ENCODE peak calls at places on chromosomes 5 and 9, in six cellular contexts. One of them, this sample, is unnamed.

GRCh38 chr5:161286066-161286655 is 260.4 kb downstream of the GABRB2 start:
- DNase-seq in A549: no peak
- DNase-seq in endothelial cell of umbilical vein: no peak
- DNase-seq in H1: no peak
- DNase-seq in WTC11: no peak
- DNase-seq in K562: no peak
- DNase-seq in this sample: no peak

GRCh38 chr9:131724678-131725077 is 15.2 kb downstream of the RAPGEF1 start:
- DNase-seq in A549: no peak
- DNase-seq in endothelial cell of umbilical vein: no peak
- DNase-seq in H1: no peak
- DNase-seq in WTC11: no peak
- DNase-seq in K562: no peak
- DNase-seq in this sample: no peak

GRCh38 chr9:124018731-124019697 is 7.4 kb downstream of the LHX2 start:
- DNase-seq in A549: no peak
- DNase-seq in endothelial cell of umbilical vein: no peak
- DNase-seq in H1: no peak
- DNase-seq in WTC11: peak; percentile 53
- DNase-seq in K562: no peak
- DNase-seq in this sample: no peak

GRCh38 chr5:173924899-173925298 is 36.8 kb downstream of the CPEB4 start:
- DNase-seq in A549: no peak
- DNase-seq in endothelial cell of umbilical vein: no peak
- DNase-seq in H1: no peak
- DNase-seq in WTC11: no peak
- DNase-seq in K562: no peak
- DNase-seq in this sample: no peak

GRCh38 chr9:33436445-33436844 is 10.9 kb downstream of the AQP3 start:
- DNase-seq in A549: no peak
- DNase-seq in endothelial cell of umbilical vein: no peak
- DNase-seq in H1: no peak
- DNase-seq in WTC11: no peak
- DNase-seq in K562: no peak
- DNase-seq in this sample: no peak

GRCh38 chr5:175696139-175696854 is 38.4 kb downstream of the HRH2 start:
- DNase-seq in A549: peak; percentile 73
- DNase-seq in endothelial cell of umbilical vein: no peak
- DNase-seq in H1: peak; percentile 68
- DNase-seq in WTC11: peak; percentile 84
- DNase-seq in K562: peak; percentile 78
- DNase-seq in this sample: no peak

GRCh38 chr9:92716557-92716956 is 46.6 kb upstream of the IPPK start:
- DNase-seq in A549: peak; percentile 42
- DNase-seq in endothelial cell of umbilical vein: peak; percentile 50
- DNase-seq in H1: peak; percentile 17
- DNase-seq in WTC11: peak; percentile 97
- DNase-seq in K562: peak; percentile 79
- DNase-seq in this sample: peak; percentile 47

GRCh38 chr5:149840226-149840825 is 104.3 kb downstream of the PDE6A start:
- DNase-seq in A549: no peak
- DNase-seq in endothelial cell of umbilical vein: no peak
- DNase-seq in H1: no peak
- DNase-seq in WTC11: no peak
- DNase-seq in K562: no peak
- DNase-seq in this sample: no peak

GRCh38 chr5:168851902-168852321 is 272.7 kb upstream of the PANK3 start:
- DNase-seq in A549: peak; percentile 6
- DNase-seq in endothelial cell of umbilical vein: peak; percentile 24
- DNase-seq in H1: no peak
- DNase-seq in WTC11: no peak
- DNase-seq in K562: peak; percentile 27
- DNase-seq in this sample: no peak

GRCh38 chr5:126591549-126591948 is 3.5 kb downstream of the ALDH7A1 start:
- DNase-seq in A549: no peak
- DNase-seq in endothelial cell of umbilical vein: no peak
- DNase-seq in H1: peak; percentile 54
- DNase-seq in WTC11: no peak
- DNase-seq in K562: no peak
- DNase-seq in this sample: no peak

GRCh38 chr5:84255318-84255717 is 129.4 kb downstream of the EDIL3 start:
- DNase-seq in A549: peak; percentile 18
- DNase-seq in endothelial cell of umbilical vein: peak; percentile 31
- DNase-seq in H1: no peak
- DNase-seq in WTC11: no peak
- DNase-seq in K562: no peak
- DNase-seq in this sample: peak; percentile 3

GRCh38 chr9:20404192-20404813 is 218.0 kb downstream of the MLLT3 start:
- DNase-seq in A549: no peak
- DNase-seq in endothelial cell of umbilical vein: no peak
- DNase-seq in H1: no peak
- DNase-seq in WTC11: no peak
- DNase-seq in K562: no peak
- DNase-seq in this sample: no peak

GRCh38 chr9:91150273-91151013 is 211.3 kb downstream of the AUH start:
- DNase-seq in A549: no peak
- DNase-seq in endothelial cell of umbilical vein: no peak
- DNase-seq in H1: no peak
- DNase-seq in WTC11: no peak
- DNase-seq in K562: no peak
- DNase-seq in this sample: no peak

GRCh38 chr5:147453901-147454814 is 55.7 kb downstream of the DPYSL3 start:
- DNase-seq in A549: peak; percentile 76
- DNase-seq in endothelial cell of umbilical vein: peak; percentile 92
- DNase-seq in H1: peak; percentile 70
- DNase-seq in WTC11: peak; percentile 94
- DNase-seq in K562: peak; percentile 72
- DNase-seq in this sample: peak; percentile 52

GRCh38 chr5:1521671-1522600 is 1.8 kb downstream of the LPCAT1 start:
- DNase-seq in A549: no peak
- DNase-seq in endothelial cell of umbilical vein: peak; percentile 21
- DNase-seq in H1: no peak
- DNase-seq in WTC11: peak; percentile 36
- DNase-seq in K562: no peak
- DNase-seq in this sample: peak; percentile 21

GRCh38 chr9:70044450-70045307 is 1.0 kb downstream of the MAMDC2 start:
- DNase-seq in A549: no peak
- DNase-seq in endothelial cell of umbilical vein: peak; percentile 57
- DNase-seq in H1: no peak
- DNase-seq in WTC11: peak; percentile 44
- DNase-seq in K562: no peak
- DNase-seq in this sample: no peak
- TF ChIP-seq JUN in A549: no peak
- TF ChIP-seq JUN in endothelial cell of umbilical vein: no peak
- TF ChIP-seq JUN in H1: no peak
- TF ChIP-seq JUN in WTC11: no peak
- TF ChIP-seq JUN in K562: no peak
- TF ChIP-seq JUN in this sample: no peak

GRCh38 chr5:32254987-32255900 is 57.5 kb downstream of the MTMR12 start:
- DNase-seq in A549: no peak
- DNase-seq in endothelial cell of umbilical vein: no peak
- DNase-seq in H1: no peak
- DNase-seq in WTC11: no peak
- DNase-seq in K562: no peak
- DNase-seq in this sample: no peak

GRCh38 chr5:32259033-32259432 is 53.7 kb downstream of the MTMR12 start:
- DNase-seq in A549: no peak
- DNase-seq in endothelial cell of umbilical vein: no peak
- DNase-seq in H1: no peak
- DNase-seq in WTC11: no peak
- DNase-seq in K562: no peak
- DNase-seq in this sample: no peak

GRCh38 chr5:32263683-32264082 is 49.1 kb downstream of the MTMR12 start:
- DNase-seq in A549: no peak
- DNase-seq in endothelial cell of umbilical vein: no peak
- DNase-seq in H1: no peak
- DNase-seq in WTC11: no peak
- DNase-seq in K562: no peak
- DNase-seq in this sample: no peak

GRCh38 chr5:32261198-32261597 is 51.5 kb downstream of the MTMR12 start:
- DNase-seq in A549: no peak
- DNase-seq in endothelial cell of umbilical vein: no peak
- DNase-seq in H1: no peak
- DNase-seq in WTC11: no peak
- DNase-seq in K562: peak; percentile 24
- DNase-seq in this sample: no peak

DNA sequence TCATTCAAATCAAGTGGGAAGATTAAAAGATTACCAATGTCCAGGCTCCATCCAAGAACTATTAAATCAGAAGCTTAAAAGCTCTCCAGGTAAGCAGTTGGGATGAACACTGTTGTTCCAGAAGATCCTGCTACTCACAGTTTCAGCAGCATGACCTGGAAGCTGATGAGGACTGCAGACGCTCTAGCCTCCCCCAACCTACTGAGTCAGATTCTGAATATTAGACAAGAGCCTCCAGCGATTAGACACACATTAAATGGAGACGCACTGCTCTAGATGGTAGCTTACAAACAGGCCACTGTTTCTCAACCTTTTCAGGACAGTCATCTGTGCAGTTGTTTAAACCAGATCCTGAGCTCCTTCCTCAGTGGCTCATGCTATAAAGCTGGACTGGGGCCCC is 54.3 kb downstream of the MTMR12 start:
- DNase-seq in A549: no peak
- DNase-seq in endothelial cell of umbilical vein: no peak
- DNase-seq in H1: no peak
- DNase-seq in WTC11: no peak
- DNase-seq in K562: no peak
- DNase-seq in this sample: no peak
- TF ChIP-seq JUN in A549: no peak
- TF ChIP-seq JUN in endothelial cell of umbilical vein: no peak
- TF ChIP-seq JUN in H1: no peak
- TF ChIP-seq JUN in WTC11: no peak
- TF ChIP-seq JUN in K562: no peak
- TF ChIP-seq JUN in this sample: no peak

GRCh38 chr9:117002686-117003085 is 315.6 kb downstream of the TRIM32 start:
- DNase-seq in A549: no peak
- DNase-seq in endothelial cell of umbilical vein: no peak
- DNase-seq in H1: no peak
- DNase-seq in WTC11: no peak
- DNase-seq in K562: no peak
- DNase-seq in this sample: no peak
- TF ChIP-seq JUN in A549: no peak
- TF ChIP-seq JUN in endothelial cell of umbilical vein: no peak
- TF ChIP-seq JUN in H1: no peak
- TF ChIP-seq JUN in WTC11: no peak
- TF ChIP-seq JUN in K562: no peak
- TF ChIP-seq JUN in this sample: no peak

GRCh38 chr5:96687812-96688453 is 25.8 kb downstream of the CAST start:
- DNase-seq in A549: peak; percentile 72
- DNase-seq in endothelial cell of umbilical vein: peak; percentile 81
- DNase-seq in H1: no peak
- DNase-seq in WTC11: no peak
- DNase-seq in K562: peak; percentile 66
- DNase-seq in this sample: peak; percentile 49
- TF ChIP-seq JUN in A549: no peak
- TF ChIP-seq JUN in endothelial cell of umbilical vein: no peak
- TF ChIP-seq JUN in H1: no peak
- TF ChIP-seq JUN in WTC11: no peak
- TF ChIP-seq JUN in K562: no peak
- TF ChIP-seq JUN in this sample: no peak

GRCh38 chr9:28365736-28366135 is 792.5 kb upstream of the C9orf72 start:
- DNase-seq in A549: no peak
- DNase-seq in endothelial cell of umbilical vein: no peak
- DNase-seq in H1: no peak
- DNase-seq in WTC11: no peak
- DNase-seq in K562: no peak
- DNase-seq in this sample: no peak
- TF ChIP-seq JUN in A549: no peak
- TF ChIP-seq JUN in endothelial cell of umbilical vein: no peak
- TF ChIP-seq JUN in H1: no peak
- TF ChIP-seq JUN in WTC11: no peak
- TF ChIP-seq JUN in K562: no peak
- TF ChIP-seq JUN in this sample: no peak

DNA sequence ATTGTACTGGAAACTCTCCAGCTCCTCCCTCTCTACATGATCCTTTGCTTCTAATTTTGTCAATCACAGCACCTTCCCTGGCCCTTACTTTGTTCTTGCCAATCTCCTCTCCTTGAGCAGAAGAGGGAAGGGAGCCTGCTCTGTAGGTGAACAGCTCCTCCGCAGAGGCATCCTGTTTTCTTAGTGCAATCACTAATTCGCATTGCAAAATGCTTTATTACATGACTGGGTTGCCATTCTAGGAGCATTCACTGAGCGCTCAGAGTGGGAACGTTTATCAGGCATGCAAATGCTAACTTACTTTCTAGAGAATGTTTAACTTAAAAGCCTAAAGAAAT is 416 bp upstream of the SNX18 start:
- DNase-seq in A549: no peak
- DNase-seq in endothelial cell of umbilical vein: no peak
- DNase-seq in H1: no peak
- DNase-seq in WTC11: no peak
- DNase-seq in K562: no peak
- DNase-seq in this sample: no peak
- TF ChIP-seq JUN in A549: no peak
- TF ChIP-seq JUN in endothelial cell of umbilical vein: no peak
- TF ChIP-seq JUN in H1: no peak
- TF ChIP-seq JUN in WTC11: no peak
- TF ChIP-seq JUN in K562: no peak
- TF ChIP-seq JUN in this sample: no peak

GRCh38 chr5:98415663-98416062 is 357.8 kb upstream of the RGMB start:
- DNase-seq in A549: no peak
- DNase-seq in endothelial cell of umbilical vein: no peak
- DNase-seq in H1: no peak
- DNase-seq in WTC11: no peak
- DNase-seq in K562: no peak
- DNase-seq in this sample: no peak

GRCh38 chr5:98416541-98416940 is 356.9 kb upstream of the RGMB start:
- DNase-seq in A549: no peak
- DNase-seq in endothelial cell of umbilical vein: no peak
- DNase-seq in H1: no peak
- DNase-seq in WTC11: no peak
- DNase-seq in K562: no peak
- DNase-seq in this sample: no peak

GRCh38 chr5:98414938-98415337 is 358.5 kb upstream of the RGMB start:
- DNase-seq in A549: no peak
- DNase-seq in endothelial cell of umbilical vein: no peak
- DNase-seq in H1: no peak
- DNase-seq in WTC11: no peak
- DNase-seq in K562: no peak
- DNase-seq in this sample: no peak
- TF ChIP-seq JUN in A549: no peak
- TF ChIP-seq JUN in endothelial cell of umbilical vein: no peak
- TF ChIP-seq JUN in H1: no peak
- TF ChIP-seq JUN in WTC11: no peak
- TF ChIP-seq JUN in K562: no peak
- TF ChIP-seq JUN in this sample: no peak

GRCh38 chr9:116859763-116860162 is 172.7 kb downstream of the TRIM32 start:
- DNase-seq in A549: no peak
- DNase-seq in endothelial cell of umbilical vein: no peak
- DNase-seq in H1: no peak
- DNase-seq in WTC11: no peak
- DNase-seq in K562: no peak
- DNase-seq in this sample: no peak
- TF ChIP-seq JUN in A549: no peak
- TF ChIP-seq JUN in endothelial cell of umbilical vein: no peak
- TF ChIP-seq JUN in H1: no peak
- TF ChIP-seq JUN in WTC11: no peak
- TF ChIP-seq JUN in K562: no peak
- TF ChIP-seq JUN in this sample: no peak